ENCODE peak calls at places on chromosomes 6 and 20, in five cellular contexts. One of them, this sample, is unnamed.

GRCh38 chr6:42813906-42814444 is 32.1 kb downstream of the BICRAL start:
- DNase-seq in sigmoid colon: no peak
- DNase-seq in stimulated activated CD8-positive, alpha-beta memory T cell treated with anti-CD3 and anti-CD28 coated beads, Interleukin-4, amount 100 ng/mL, for 1 hour: no peak
- DNase-seq in bronchial epithelial cell: no peak
- DNase-seq in SJSA1: no peak
- DNase-seq in this sample: no peak

GRCh38 chr20:4550740-4551139 is 171.0 kb upstream of the PRND start:
- DNase-seq in sigmoid colon: no peak
- DNase-seq in stimulated activated CD8-positive, alpha-beta memory T cell treated with anti-CD3 and anti-CD28 coated beads, Interleukin-4, amount 100 ng/mL, for 1 hour: no peak
- DNase-seq in bronchial epithelial cell: peak
- DNase-seq in SJSA1: no peak
- DNase-seq in this sample: no peak

GRCh38 chr6:1797801-1798200 is 188.1 kb downstream of the FOXC1 start:
- DNase-seq in sigmoid colon: no peak
- DNase-seq in stimulated activated CD8-positive, alpha-beta memory T cell treated with anti-CD3 and anti-CD28 coated beads, Interleukin-4, amount 100 ng/mL, for 1 hour: no peak
- DNase-seq in bronchial epithelial cell: peak
- DNase-seq in SJSA1: no peak
- DNase-seq in this sample: no peak

GRCh38 chr20:35328689-35329088 is 36.5 kb upstream of the FAM83C start:
- DNase-seq in sigmoid colon: no peak
- DNase-seq in stimulated activated CD8-positive, alpha-beta memory T cell treated with anti-CD3 and anti-CD28 coated beads, Interleukin-4, amount 100 ng/mL, for 1 hour: no peak
- DNase-seq in bronchial epithelial cell: no peak
- DNase-seq in SJSA1: no peak
- DNase-seq in this sample: no peak

GRCh38 chr6:131946404-131946991 is 4.7 kb downstream of the CCN2 start:
- DNase-seq in sigmoid colon: no peak
- DNase-seq in stimulated activated CD8-positive, alpha-beta memory T cell treated with anti-CD3 and anti-CD28 coated beads, Interleukin-4, amount 100 ng/mL, for 1 hour: no peak
- DNase-seq in bronchial epithelial cell: no peak
- DNase-seq in SJSA1: peak
- DNase-seq in this sample: no peak

GRCh38 chr20:9301129-9302072 is 213.0 kb upstream of the LAMP5 start:
- DNase-seq in sigmoid colon: no peak
- DNase-seq in stimulated activated CD8-positive, alpha-beta memory T cell treated with anti-CD3 and anti-CD28 coated beads, Interleukin-4, amount 100 ng/mL, for 1 hour: no peak
- DNase-seq in bronchial epithelial cell: peak
- DNase-seq in SJSA1: no peak
- DNase-seq in this sample: no peak

GRCh38 chr6:72040106-72040505 is 153.8 kb downstream of the RIMS1 start:
- DNase-seq in sigmoid colon: no peak
- DNase-seq in stimulated activated CD8-positive, alpha-beta memory T cell treated with anti-CD3 and anti-CD28 coated beads, Interleukin-4, amount 100 ng/mL, for 1 hour: no peak
- DNase-seq in bronchial epithelial cell: no peak
- DNase-seq in SJSA1: no peak
- DNase-seq in this sample: no peak

GRCh38 chr6:127587875-127588274 is 10.9 kb downstream of the C6orf58 start:
- DNase-seq in sigmoid colon: no peak
- DNase-seq in stimulated activated CD8-positive, alpha-beta memory T cell treated with anti-CD3 and anti-CD28 coated beads, Interleukin-4, amount 100 ng/mL, for 1 hour: no peak
- DNase-seq in bronchial epithelial cell: no peak
- DNase-seq in SJSA1: no peak
- DNase-seq in this sample: no peak

GRCh38 chr6:148112851-148113319 is 229.8 kb upstream of the SASH1 start:
- DNase-seq in sigmoid colon: no peak
- DNase-seq in stimulated activated CD8-positive, alpha-beta memory T cell treated with anti-CD3 and anti-CD28 coated beads, Interleukin-4, amount 100 ng/mL, for 1 hour: no peak
- DNase-seq in bronchial epithelial cell: peak
- DNase-seq in SJSA1: no peak
- DNase-seq in this sample: peak

GRCh38 chr6:137145421-137145820 is 28.0 kb downstream of the IL22RA2 start:
- DNase-seq in sigmoid colon: no peak
- DNase-seq in stimulated activated CD8-positive, alpha-beta memory T cell treated with anti-CD3 and anti-CD28 coated beads, Interleukin-4, amount 100 ng/mL, for 1 hour: no peak
- DNase-seq in bronchial epithelial cell: no peak
- DNase-seq in SJSA1: no peak
- DNase-seq in this sample: no peak

GRCh38 chr6:154457046-154457713 is 53.3 kb downstream of the CNKSR3 start:
- DNase-seq in sigmoid colon: no peak
- DNase-seq in stimulated activated CD8-positive, alpha-beta memory T cell treated with anti-CD3 and anti-CD28 coated beads, Interleukin-4, amount 100 ng/mL, for 1 hour: no peak
- DNase-seq in bronchial epithelial cell: peak
- DNase-seq in SJSA1: peak
- DNase-seq in this sample: no peak

GRCh38 chr6:147841749-147842148 is 333.3 kb downstream of the SAMD5 start:
- DNase-seq in sigmoid colon: no peak
- DNase-seq in stimulated activated CD8-positive, alpha-beta memory T cell treated with anti-CD3 and anti-CD28 coated beads, Interleukin-4, amount 100 ng/mL, for 1 hour: no peak
- DNase-seq in bronchial epithelial cell: no peak
- DNase-seq in SJSA1: no peak
- DNase-seq in this sample: no peak

GRCh38 chr6:10526156-10526555 is 5.0 kb downstream of the GCNT2 start:
- DNase-seq in sigmoid colon: no peak
- DNase-seq in stimulated activated CD8-positive, alpha-beta memory T cell treated with anti-CD3 and anti-CD28 coated beads, Interleukin-4, amount 100 ng/mL, for 1 hour: no peak
- DNase-seq in bronchial epithelial cell: peak
- DNase-seq in SJSA1: no peak
- DNase-seq in this sample: no peak

GRCh38 chr20:23683807-23684206 is 5.0 kb downstream of the CST4 start:
- DNase-seq in sigmoid colon: no peak
- DNase-seq in stimulated activated CD8-positive, alpha-beta memory T cell treated with anti-CD3 and anti-CD28 coated beads, Interleukin-4, amount 100 ng/mL, for 1 hour: no peak
- DNase-seq in bronchial epithelial cell: no peak
- DNase-seq in SJSA1: no peak
- DNase-seq in this sample: no peak

GRCh38 chr6:27500177-27500576 is 27.3 kb upstream of the ZNF184 start:
- DNase-seq in sigmoid colon: no peak
- DNase-seq in stimulated activated CD8-positive, alpha-beta memory T cell treated with anti-CD3 and anti-CD28 coated beads, Interleukin-4, amount 100 ng/mL, for 1 hour: no peak
- DNase-seq in bronchial epithelial cell: no peak
- DNase-seq in SJSA1: no peak
- DNase-seq in this sample: no peak

GRCh38 chr6:105628156-105628860 is 225.4 kb upstream of the PREP start:
- DNase-seq in sigmoid colon: no peak
- DNase-seq in stimulated activated CD8-positive, alpha-beta memory T cell treated with anti-CD3 and anti-CD28 coated beads, Interleukin-4, amount 100 ng/mL, for 1 hour: no peak
- DNase-seq in bronchial epithelial cell: no peak
- DNase-seq in SJSA1: no peak
- DNase-seq in this sample: peak

GRCh38 chr6:162173448-162173847 is 554.1 kb downstream of the PRKN start:
- DNase-seq in sigmoid colon: no peak
- DNase-seq in stimulated activated CD8-positive, alpha-beta memory T cell treated with anti-CD3 and anti-CD28 coated beads, Interleukin-4, amount 100 ng/mL, for 1 hour: no peak
- DNase-seq in bronchial epithelial cell: no peak
- DNase-seq in SJSA1: no peak
- DNase-seq in this sample: no peak

GRCh38 chr20:12152996-12153395 is 235.3 kb downstream of the BTBD3 start:
- DNase-seq in sigmoid colon: no peak
- DNase-seq in stimulated activated CD8-positive, alpha-beta memory T cell treated with anti-CD3 and anti-CD28 coated beads, Interleukin-4, amount 100 ng/mL, for 1 hour: no peak
- DNase-seq in bronchial epithelial cell: peak
- DNase-seq in SJSA1: no peak
- DNase-seq in this sample: no peak

GRCh38 chr6:39040080-39040673 is 8.4 kb upstream of the GLP1R start:
- DNase-seq in sigmoid colon: no peak
- DNase-seq in stimulated activated CD8-positive, alpha-beta memory T cell treated with anti-CD3 and anti-CD28 coated beads, Interleukin-4, amount 100 ng/mL, for 1 hour: no peak
- DNase-seq in bronchial epithelial cell: no peak
- DNase-seq in SJSA1: no peak
- DNase-seq in this sample: no peak

GRCh38 chr6:105872244-105872643 is 213.9 kb upstream of the PRDM1 start:
- DNase-seq in sigmoid colon: peak
- DNase-seq in stimulated activated CD8-positive, alpha-beta memory T cell treated with anti-CD3 and anti-CD28 coated beads, Interleukin-4, amount 100 ng/mL, for 1 hour: no peak
- DNase-seq in bronchial epithelial cell: no peak
- DNase-seq in SJSA1: no peak
- DNase-seq in this sample: peak

GRCh38 chr20:25565578-25566157 is 19.7 kb downstream of the NINL start:
- DNase-seq in sigmoid colon: no peak
- DNase-seq in stimulated activated CD8-positive, alpha-beta memory T cell treated with anti-CD3 and anti-CD28 coated beads, Interleukin-4, amount 100 ng/mL, for 1 hour: no peak
- DNase-seq in bronchial epithelial cell: no peak
- DNase-seq in SJSA1: no peak
- DNase-seq in this sample: no peak

GRCh38 chr20:58978351-58979190 is 2.5 kb upstream of the NELFCD start:
- DNase-seq in sigmoid colon: no peak
- DNase-seq in stimulated activated CD8-positive, alpha-beta memory T cell treated with anti-CD3 and anti-CD28 coated beads, Interleukin-4, amount 100 ng/mL, for 1 hour: no peak
- DNase-seq in bronchial epithelial cell: no peak
- DNase-seq in SJSA1: no peak
- DNase-seq in this sample: no peak

GRCh38 chr20:33999025-33999629 is 5.4 kb downstream of the RALY start:
- DNase-seq in sigmoid colon: no peak
- DNase-seq in stimulated activated CD8-positive, alpha-beta memory T cell treated with anti-CD3 and anti-CD28 coated beads, Interleukin-4, amount 100 ng/mL, for 1 hour: no peak
- DNase-seq in bronchial epithelial cell: no peak
- DNase-seq in SJSA1: no peak
- DNase-seq in this sample: no peak

GRCh38 chr6:29617782-29618557 is 15.0 kb downstream of the GABBR1 start:
- DNase-seq in sigmoid colon: no peak
- DNase-seq in stimulated activated CD8-positive, alpha-beta memory T cell treated with anti-CD3 and anti-CD28 coated beads, Interleukin-4, amount 100 ng/mL, for 1 hour: no peak
- DNase-seq in bronchial epithelial cell: no peak
- DNase-seq in SJSA1: no peak
- DNase-seq in this sample: no peak

GRCh38 chr6:16851758-16852157 is 90.5 kb upstream of the ATXN1 start:
- DNase-seq in sigmoid colon: no peak
- DNase-seq in stimulated activated CD8-positive, alpha-beta memory T cell treated with anti-CD3 and anti-CD28 coated beads, Interleukin-4, amount 100 ng/mL, for 1 hour: no peak
- DNase-seq in bronchial epithelial cell: no peak
- DNase-seq in SJSA1: no peak
- DNase-seq in this sample: peak

GRCh38 chr20:43949741-43950618 is 35.3 kb downstream of the TOX2 start:
- DNase-seq in sigmoid colon: no peak
- DNase-seq in stimulated activated CD8-positive, alpha-beta memory T cell treated with anti-CD3 and anti-CD28 coated beads, Interleukin-4, amount 100 ng/mL, for 1 hour: peak
- DNase-seq in bronchial epithelial cell: no peak
- DNase-seq in SJSA1: no peak
- DNase-seq in this sample: peak

GRCh38 chr6:65819152-65819551 is 112.1 kb upstream of the EYS start:
- DNase-seq in sigmoid colon: no peak
- DNase-seq in stimulated activated CD8-positive, alpha-beta memory T cell treated with anti-CD3 and anti-CD28 coated beads, Interleukin-4, amount 100 ng/mL, for 1 hour: no peak
- DNase-seq in bronchial epithelial cell: peak
- DNase-seq in SJSA1: no peak
- DNase-seq in this sample: no peak

GRCh38 chr20:36499211-36499610 is 42.1 kb upstream of the MYL9 start:
- DNase-seq in sigmoid colon: peak
- DNase-seq in stimulated activated CD8-positive, alpha-beta memory T cell treated with anti-CD3 and anti-CD28 coated beads, Interleukin-4, amount 100 ng/mL, for 1 hour: no peak
- DNase-seq in bronchial epithelial cell: no peak
- DNase-seq in SJSA1: no peak
- DNase-seq in this sample: no peak

GRCh38 chr6:165742047-165742446 is 79.0 kb upstream of the PDE10A start:
- DNase-seq in sigmoid colon: no peak
- DNase-seq in stimulated activated CD8-positive, alpha-beta memory T cell treated with anti-CD3 and anti-CD28 coated beads, Interleukin-4, amount 100 ng/mL, for 1 hour: no peak
- DNase-seq in bronchial epithelial cell: no peak
- DNase-seq in SJSA1: no peak
- DNase-seq in this sample: no peak

GRCh38 chr20:48789185-48789668 is 38.6 kb downstream of the PREX1 start:
- DNase-seq in sigmoid colon: no peak
- DNase-seq in stimulated activated CD8-positive, alpha-beta memory T cell treated with anti-CD3 and anti-CD28 coated beads, Interleukin-4, amount 100 ng/mL, for 1 hour: no peak
- DNase-seq in bronchial epithelial cell: no peak
- DNase-seq in SJSA1: no peak
- DNase-seq in this sample: no peak

GRCh38 chr6:35318200-35318844 is 20.7 kb downstream of the DEF6 start:
- DNase-seq in sigmoid colon: peak
- DNase-seq in stimulated activated CD8-positive, alpha-beta memory T cell treated with anti-CD3 and anti-CD28 coated beads, Interleukin-4, amount 100 ng/mL, for 1 hour: no peak
- DNase-seq in bronchial epithelial cell: peak
- DNase-seq in SJSA1: peak
- DNase-seq in this sample: no peak

GRCh38 chr6:28727559-28728211 is 196.1 kb downstream of the TRIM27 start:
- DNase-seq in sigmoid colon: no peak
- DNase-seq in stimulated activated CD8-positive, alpha-beta memory T cell treated with anti-CD3 and anti-CD28 coated beads, Interleukin-4, amount 100 ng/mL, for 1 hour: no peak
- DNase-seq in bronchial epithelial cell: no peak
- DNase-seq in SJSA1: no peak
- DNase-seq in this sample: peak

GRCh38 chr20:34791289-34792020 is 34.0 kb downstream of the NCOA6 start:
- DNase-seq in sigmoid colon: no peak
- DNase-seq in stimulated activated CD8-positive, alpha-beta memory T cell treated with anti-CD3 and anti-CD28 coated beads, Interleukin-4, amount 100 ng/mL, for 1 hour: no peak
- DNase-seq in bronchial epithelial cell: no peak
- DNase-seq in SJSA1: no peak
- DNase-seq in this sample: peak

GRCh38 chr20:62382306-62383198 is 4.4 kb upstream of the RPS21 start:
- DNase-seq in sigmoid colon: peak
- DNase-seq in stimulated activated CD8-positive, alpha-beta memory T cell treated with anti-CD3 and anti-CD28 coated beads, Interleukin-4, amount 100 ng/mL, for 1 hour: peak
- DNase-seq in bronchial epithelial cell: peak
- DNase-seq in SJSA1: peak
- DNase-seq in this sample: peak

GRCh38 chr6:163343609-163344008 is 70.9 kb upstream of the QKI start:
- DNase-seq in sigmoid colon: no peak
- DNase-seq in stimulated activated CD8-positive, alpha-beta memory T cell treated with anti-CD3 and anti-CD28 coated beads, Interleukin-4, amount 100 ng/mL, for 1 hour: no peak
- DNase-seq in bronchial epithelial cell: no peak
- DNase-seq in SJSA1: no peak
- DNase-seq in this sample: no peak

GRCh38 chr6:24140572-24140971 is 14.6 kb downstream of the NRSN1 start:
- DNase-seq in sigmoid colon: peak
- DNase-seq in stimulated activated CD8-positive, alpha-beta memory T cell treated with anti-CD3 and anti-CD28 coated beads, Interleukin-4, amount 100 ng/mL, for 1 hour: no peak
- DNase-seq in bronchial epithelial cell: no peak
- DNase-seq in SJSA1: no peak
- DNase-seq in this sample: no peak

GRCh38 chr6:155201461-155202226 is 62.2 kb upstream of the CLDN20 start:
- DNase-seq in sigmoid colon: no peak
- DNase-seq in stimulated activated CD8-positive, alpha-beta memory T cell treated with anti-CD3 and anti-CD28 coated beads, Interleukin-4, amount 100 ng/mL, for 1 hour: no peak
- DNase-seq in bronchial epithelial cell: peak
- DNase-seq in SJSA1: no peak
- DNase-seq in this sample: no peak

GRCh38 chr20:36951198-36951976 is at the start of gene SAMHD1:
- DNase-seq in sigmoid colon: peak
- DNase-seq in stimulated activated CD8-positive, alpha-beta memory T cell treated with anti-CD3 and anti-CD28 coated beads, Interleukin-4, amount 100 ng/mL, for 1 hour: peak
- DNase-seq in bronchial epithelial cell: peak
- DNase-seq in SJSA1: peak
- DNase-seq in this sample: peak